ENCODE peak calls at places on chromosomes 7 and 10, in ten cellular contexts. Q, C, Z, S, L, Y, H, T, M and K are unnamed samples.

GRCh38 chr10:126640391-126640790 is 30.1 kb downstream of the C10orf90 start:
- DNase-seq in L (peak), T (no peak), H (no peak), C (no peak), Z (no peak), M (no peak), S (peak), Y (no peak), Q (no peak), K (no peak)

GRCh38 chr10:24384954-24385353 is 176.0 kb downstream of the KIAA1217 start:
- DNase-seq in H (no peak), Y (no peak), L (no peak), C (no peak), M (no peak), S (peak), Z (no peak), T (no peak), Q (no peak), K (no peak)

GRCh38 chr10:112409755-112410154 is 35.8 kb downstream of the ACSL5 start:
- DNase-seq in C (no peak), M (no peak), L (no peak), T (no peak), S (no peak), Z (no peak), Y (no peak), H (no peak), Q (no peak), K (no peak)

GRCh38 chr7:33807779-33808482 is 97.4 kb upstream of the BMPER start:
- DNase-seq in Z (peak), M (no peak), C (peak), S (peak), Q (no peak), T (no peak), Y (no peak), H (no peak), L (peak), K (no peak)

GRCh38 chr7:20030915-20031362 is 186.2 kb downstream of the MACC1 start:
- DNase-seq in S (peak), C (peak), Z (peak), Y (no peak), M (no peak), L (peak), Q (no peak), T (no peak), H (no peak), K (no peak)

GRCh38 chr10:70296406-70296899 is 12.6 kb upstream of the NPFFR1 start:
- DNase-seq in Q (peak), S (peak), H (no peak), L (peak), Z (peak), C (peak), T (no peak), M (no peak), Y (no peak), K (no peak)

GRCh38 chr7:114973147-114973546 is 51.3 kb downstream of the MDFIC start:
- DNase-seq in Y (no peak), T (no peak), M (no peak), H (no peak), C (no peak), Q (no peak), L (peak), S (peak), Z (no peak), K (no peak)

GRCh38 chr7:134290286-134290685 is 26.4 kb downstream of the SLC35B4 start:
- DNase-seq in C (no peak), Z (no peak), L (peak), H (no peak), Q (peak), Y (no peak), S (peak), M (peak), T (no peak), K (no peak)

GRCh38 chr7:43467406-43467805 is 115.5 kb upstream of the STK17A start:
- DNase-seq in Y (no peak), L (no peak), Q (no peak), C (peak), T (no peak), Z (no peak), M (no peak), S (peak), H (no peak), K (no peak)

GRCh38 chr7:75937958-75938786 is 23.2 kb downstream of the POR start:
- DNase-seq in Q (peak), Z (peak), S (peak), L (peak), H (no peak), T (no peak), Y (no peak), M (no peak), C (peak), K (no peak)

GRCh38 chr10:127990846-127991542 is 84.1 kb downstream of the PTPRE start:
- DNase-seq in H (no peak), M (no peak), L (peak), T (peak), Z (peak), Y (no peak), Q (no peak), S (peak), C (peak), K (peak)

GRCh38 chr7:16889851-16890443 is 8.2 kb upstream of the AGR3 start:
- DNase-seq in T (no peak), C (no peak), M (no peak), Y (no peak), S (no peak), L (no peak), H (no peak), Z (no peak), Q (no peak), K (no peak)

GRCh38 chr7:2760098-2760889 is 72.3 kb downstream of the AMZ1 start:
- DNase-seq in L (no peak), Q (peak), H (no peak), S (peak), C (peak), Y (no peak), T (no peak), Z (no peak), M (peak), K (no peak)

GRCh38 chr7:96246972-96247371 is 74.9 kb downstream of the SLC25A13 start:
- DNase-seq in Q (no peak), H (no peak), Z (no peak), L (no peak), S (no peak), Y (no peak), T (peak), M (peak), C (no peak), K (no peak)

GRCh38 chr10:123126246-123126645 is 9.5 kb upstream of the HMX3 start:
- DNase-seq in L (no peak), M (no peak), S (no peak), T (no peak), Y (no peak), H (no peak), C (no peak), Z (no peak), Q (no peak), K (no peak)

GRCh38 chr7:157691521-157692155 is 354.8 kb downstream of the DNAJB6 start:
- DNase-seq in Z (no peak), S (peak), Y (no peak), T (peak), M (no peak), L (no peak), C (no peak), H (no peak), Q (no peak), K (no peak)

GRCh38 chr7:80136276-80137045 is 1.8 kb downstream of the GNAI1 start:
- DNase-seq in T (peak), Q (no peak), H (no peak), S (peak), Y (no peak), C (no peak), M (peak), L (no peak), Z (no peak), K (no peak)

GRCh38 chr7:1647961-1648631 is 22.0 kb upstream of the ELFN1 start:
- DNase-seq in C (no peak), M (peak), Q (peak), H (no peak), L (no peak), S (no peak), T (no peak), Z (no peak), Y (no peak), K (no peak)